ENCODE peak calls at places on chromosome 14, in seven cellular contexts. B, U, W, X, G, H and Q are unnamed samples.

GRCh38 chr14:25048170-25049126 is 1.5 kb downstream of the STXBP6 start:
- DNase-seq in X (no peak), H (no peak), B (no peak), W (no peak), U (no peak), G (no peak), Q (no peak)

GRCh38 chr14:101228949-101229541 is 325.5 kb upstream of the RTL1 start:
- DNase-seq in U (no peak), W (no peak), X (no peak), B (no peak), H (no peak), G (no peak), Q (no peak)

GRCh38 chr14:98955741-98956070 is 316.3 kb downstream of the BCL11B start:
- DNase-seq in U (no peak), W (no peak), X (no peak), G (no peak), H (no peak), B (no peak), Q (no peak)

GRCh38 chr14:74754157-74754556 is 9.0 kb upstream of the YLPM1 start:
- DNase-seq in X (no peak), W (no peak), G (no peak), B (no peak), U (no peak), H (no peak), Q (no peak)

GRCh38 chr14:88550078-88550477 is 4.7 kb downstream of the PTPN21 start:
- DNase-seq in B (no peak), X (no peak), G (no peak), W (no peak), U (no peak), H (no peak), Q (no peak)

GRCh38 chr14:55832122-55832911 is 252.3 kb downstream of the KTN1 start:
- DNase-seq in H (peak; percentile 82), B (no peak), W (no peak), G (no peak), U (peak; percentile 74), X (no peak), Q (no peak)

GRCh38 chr14:75250800-75251199 is 27.8 kb upstream of the FOS start:
- DNase-seq in X (no peak), U (no peak), G (no peak), W (no peak), H (no peak), B (no peak), Q (no peak)

GRCh38 chr14:71365305-71365865 is 458.1 kb downstream of the PCNX1 start:
- DNase-seq in U (no peak), W (no peak), B (no peak), X (no peak), H (no peak), G (no peak), Q (peak; percentile 31)

GRCh38 chr14:101673873-101674272 is 87.6 kb upstream of the PPP2R5C start:
- DNase-seq in H (no peak), W (no peak), U (no peak), G (no peak), B (no peak), X (no peak), Q (no peak)

GRCh38 chr14:63604626-63605025 is 37.0 kb downstream of the WDR89 start:
- DNase-seq in X (no peak), W (no peak), U (no peak), G (no peak), H (no peak), B (no peak), Q (no peak)

GRCh38 chr14:23071244-23071974 is 14.1 kb upstream of the CDH24 start:
- DNase-seq in X (peak; percentile 96), U (peak; percentile 82), G (peak; percentile 67), W (peak; percentile 57), H (peak; percentile 88), B (peak; percentile 93), Q (peak; percentile 91)

GRCh38 chr14:37862263-37862662 is 266.8 kb downstream of the TTC6 start:
- DNase-seq in X (no peak), G (no peak), B (no peak), W (no peak), U (no peak), H (no peak), Q (no peak)

GRCh38 chr14:105219753-105220152 is 28.6 kb upstream of the BTBD6 start:
- DNase-seq in U (no peak), X (no peak), G (no peak), B (no peak), W (no peak), H (no peak), Q (no peak)

GRCh38 chr14:33287204-33287603 is 348.5 kb downstream of the NPAS3 start:
- DNase-seq in B (peak; percentile 29), G (no peak), X (peak; percentile 45), W (no peak), U (peak; percentile 78), H (no peak), Q (no peak)

GRCh38 chr14:22296722-22297121 is 292.3 kb downstream of the DAD1 start:
- DNase-seq in G (no peak), H (peak; percentile 51), B (peak; percentile 78), W (no peak), X (no peak), U (peak; percentile 55), Q (no peak)

GRCh38 chr14:55599250-55599879 is 19.4 kb downstream of the KTN1 start:
- DNase-seq in X (peak; percentile 37), H (peak; percentile 82), U (no peak), W (no peak), B (peak; percentile 86), G (no peak), Q (no peak)

GRCh38 chr14:68848253-68848652 is 55.4 kb upstream of the ZFP36L1 start:
- DNase-seq in H (no peak), G (no peak), B (no peak), U (no peak), X (no peak), W (no peak), Q (no peak)

GRCh38 chr14:102616799-102617198 is 24.4 kb downstream of the RCOR1 start:
- DNase-seq in H (no peak), B (no peak), U (no peak), W (no peak), X (no peak), G (no peak), Q (no peak)

GRCh38 chr14:32560213-32560857 is 231.2 kb downstream of the AKAP6 start:
- DNase-seq in H (peak; percentile 75), B (peak; percentile 76), U (peak; percentile 19), X (peak; percentile 79), W (no peak), G (peak; percentile 40), Q (peak; percentile 51)